ENCODE peak calls at places on chromosome 11, in five cellular contexts. One of them, this sample, is unnamed.

GRCh38 chr11:118592616-118593367 is 14.6 kb upstream of the PHLDB1 start:
- DNase-seq in erythroblast: no peak
- DNase-seq in NCI-H2171: no peak
- DNase-seq in T-helper 17 cell: no peak
- DNase-seq in GM23248: no peak
- DNase-seq in this sample: no peak

GRCh38 chr11:63212742-63213141 is 30.7 kb downstream of the SLC22A25 start:
- DNase-seq in erythroblast: peak; percentile 24
- DNase-seq in NCI-H2171: no peak
- DNase-seq in T-helper 17 cell: no peak
- DNase-seq in GM23248: peak; percentile 45
- DNase-seq in this sample: no peak

GRCh38 chr11:97966901-97967300 is 1053.8 kb upstream of the CNTN5 start:
- DNase-seq in erythroblast: no peak
- DNase-seq in NCI-H2171: no peak
- DNase-seq in T-helper 17 cell: no peak
- DNase-seq in GM23248: no peak
- DNase-seq in this sample: no peak

GRCh38 chr11:352456-353180 is 16.7 kb upstream of the B4GALNT4 start:
- DNase-seq in erythroblast: no peak
- DNase-seq in NCI-H2171: no peak
- DNase-seq in T-helper 17 cell: no peak
- DNase-seq in GM23248: no peak
- DNase-seq in this sample: no peak

GRCh38 chr11:27926981-27927481 is 180.9 kb downstream of the KIF18A start:
- DNase-seq in erythroblast: no peak
- DNase-seq in NCI-H2171: no peak
- DNase-seq in T-helper 17 cell: no peak
- DNase-seq in GM23248: peak; percentile 90
- DNase-seq in this sample: peak; percentile 24

GRCh38 chr11:116955548-116955947 is 118.1 kb upstream of the APOA1 start:
- DNase-seq in erythroblast: no peak
- DNase-seq in NCI-H2171: no peak
- DNase-seq in T-helper 17 cell: no peak
- DNase-seq in GM23248: no peak
- DNase-seq in this sample: no peak

GRCh38 chr11:104163100-104164027 is 583 bp downstream of the PDGFD start:
- DNase-seq in erythroblast: peak; percentile 7
- DNase-seq in NCI-H2171: no peak
- DNase-seq in T-helper 17 cell: no peak
- DNase-seq in GM23248: peak; percentile 28
- DNase-seq in this sample: no peak

GRCh38 chr11:13233173-13233572 is 44.4 kb upstream of the BMAL1 start:
- DNase-seq in erythroblast: no peak
- DNase-seq in NCI-H2171: peak; percentile 4
- DNase-seq in T-helper 17 cell: no peak
- DNase-seq in GM23248: no peak
- DNase-seq in this sample: no peak

GRCh38 chr11:68002943-68003845 is 703 bp downstream of the UNC93B1 start:
- DNase-seq in erythroblast: peak; percentile 35
- DNase-seq in NCI-H2171: peak; percentile 40
- DNase-seq in T-helper 17 cell: peak; percentile 48
- DNase-seq in GM23248: peak; percentile 46
- DNase-seq in this sample: no peak

GRCh38 chr11:1748467-1749019 is 1.9 kb downstream of the IFITM10 start:
- DNase-seq in erythroblast: no peak
- DNase-seq in NCI-H2171: no peak
- DNase-seq in T-helper 17 cell: no peak
- DNase-seq in GM23248: peak; percentile 40
- DNase-seq in this sample: no peak

GRCh38 chr11:27150098-27150497 is 109.5 kb downstream of the BBOX1 start:
- DNase-seq in erythroblast: no peak
- DNase-seq in NCI-H2171: no peak
- DNase-seq in T-helper 17 cell: no peak
- DNase-seq in GM23248: no peak
- DNase-seq in this sample: no peak

GRCh38 chr11:78822931-78823423 is 248.3 kb upstream of the NARS2 start:
- DNase-seq in erythroblast: no peak
- DNase-seq in NCI-H2171: no peak
- DNase-seq in T-helper 17 cell: no peak
- DNase-seq in GM23248: no peak
- DNase-seq in this sample: no peak

GRCh38 chr11:43921561-43922294 is 20.7 kb upstream of the C11orf96 start:
- DNase-seq in erythroblast: no peak
- DNase-seq in NCI-H2171: peak; percentile 84
- DNase-seq in T-helper 17 cell: no peak
- DNase-seq in GM23248: no peak
- DNase-seq in this sample: no peak

GRCh38 chr11:121347094-121347493 is 54.5 kb downstream of the SC5D start:
- DNase-seq in erythroblast: no peak
- DNase-seq in NCI-H2171: no peak
- DNase-seq in T-helper 17 cell: no peak
- DNase-seq in GM23248: no peak
- DNase-seq in this sample: no peak

GRCh38 chr11:124761301-124762021 is 629 bp downstream of the ESAM start:
- DNase-seq in erythroblast: no peak
- DNase-seq in NCI-H2171: no peak
- DNase-seq in T-helper 17 cell: no peak
- DNase-seq in GM23248: no peak
- DNase-seq in this sample: no peak

GRCh38 chr11:17519031-17519430 is 25.2 kb downstream of the USH1C start:
- DNase-seq in erythroblast: no peak
- DNase-seq in NCI-H2171: no peak
- DNase-seq in T-helper 17 cell: no peak
- DNase-seq in GM23248: no peak
- DNase-seq in this sample: no peak

GRCh38 chr11:74689666-74690065 is 41.6 kb downstream of the CHRDL2 start:
- DNase-seq in erythroblast: no peak
- DNase-seq in NCI-H2171: no peak
- DNase-seq in T-helper 17 cell: no peak
- DNase-seq in GM23248: peak; percentile 81
- DNase-seq in this sample: no peak

GRCh38 chr11:120441592-120441991 is 70.0 kb upstream of the GRIK4 start:
- DNase-seq in erythroblast: no peak
- DNase-seq in NCI-H2171: no peak
- DNase-seq in T-helper 17 cell: no peak
- DNase-seq in GM23248: no peak
- DNase-seq in this sample: no peak

This sample was measured in GDM1.